ENCODE peak calls at places on chromosomes 13 and 19, in nine cellular contexts. E is HEK293T, G is omental fat pad, Z is EL, D is NCI-H526 treated with DMSO at 0.1 percent for 48 hours, W is ascending aorta, T is NCI-H2107, R is neuronal stem cell, F is cardiac muscle cell. Y is an unnamed sample.
A peak's percentile ranks its signal among the peaks of the same experiment; 100 is the strongest.

GRCh38 chr13:42883771-42884170 is 102.4 kb downstream of the FAM216B start:
- DNase-seq in F (peak; percentile 49), D (peak; percentile 77), R (peak; percentile 6), W (no peak), T (peak; percentile 16), Z (peak; percentile 65), E (peak; percentile 27), G (no peak), Y (no peak)

GRCh38 chr13:80341771-80342271 is 895 bp upstream of the SPRY2 start:
- DNase-seq in R (peak; percentile 74), W (no peak), T (no peak), Z (peak; percentile 48), E (peak; percentile 46), F (peak; percentile 80), D (peak; percentile 83), G (no peak), Y (no peak)

GRCh38 chr19:273393-273792 is 17.8 kb downstream of the PLPP2 start:
- DNase-seq in W (no peak), D (no peak), R (no peak), T (no peak), G (no peak), E (no peak), Z (no peak), F (no peak), Y (no peak)

GRCh38 chr19:16244091-16244490 is 46.4 kb downstream of the AP1M1 start:
- DNase-seq in F (no peak), T (no peak), D (no peak), E (no peak), Z (peak; percentile 30), G (no peak), W (no peak), R (no peak), Y (no peak)

GRCh38 chr13:33874871-33875270 is 56.9 kb downstream of the RFC3 start:
- DNase-seq in G (no peak), F (no peak), D (no peak), R (no peak), Z (no peak), W (no peak), E (no peak), T (no peak), Y (no peak)

GRCh38 chr19:29098863-29099481 is 114.0 kb downstream of the UQCRFS1 start:
- DNase-seq in T (no peak), G (peak; percentile 51), R (no peak), W (peak; percentile 28), D (no peak), Z (peak; percentile 84), E (no peak), F (no peak), Y (no peak)

GRCh38 chr13:97111705-97112104 is 110.4 kb upstream of the MBNL2 start:
- DNase-seq in D (no peak), E (no peak), T (no peak), W (no peak), G (no peak), Z (no peak), F (peak; percentile 31), R (no peak), Y (no peak)

GRCh38 chr19:15374796-15375440 is 4.7 kb downstream of the AKAP8 start:
- DNase-seq in Z (no peak), T (no peak), R (no peak), E (no peak), F (no peak), D (no peak), W (no peak), G (no peak), Y (no peak)

GRCh38 chr13:69856331-69856730 is 251.3 kb upstream of the ATXN8OS start:
- DNase-seq in E (no peak), F (peak; percentile 42), G (no peak), Z (no peak), D (no peak), W (no peak), T (no peak), R (peak; percentile 12), Y (no peak)

GRCh38 chr13:59877933-59878332 is 285.8 kb downstream of the DIAPH3 start:
- DNase-seq in Z (peak; percentile 21), D (no peak), T (no peak), R (no peak), W (no peak), F (no peak), E (no peak), G (no peak), Y (no peak)

GRCh38 chr19:31279436-31279765 is 69.8 kb downstream of the TSHZ3 start:
- DNase-seq in R (no peak), E (no peak), D (no peak), G (no peak), F (no peak), T (no peak), Z (no peak), W (no peak), Y (no peak)

GRCh38 chr19:2227415-2228156 is 8.5 kb downstream of the PLEKHJ1 start:
- DNase-seq in E (no peak), G (no peak), T (no peak), W (no peak), R (no peak), Z (no peak), D (no peak), F (no peak), Y (no peak)

GRCh38 chr13:30615851-30616311 is 1.8 kb upstream of the USPL1 start:
- DNase-seq in D (peak; percentile 65), W (no peak), F (peak; percentile 4), Z (peak; percentile 32), E (no peak), R (no peak), T (no peak), G (no peak), Y (no peak)

GRCh38 chr19:49808762-49809154 is 4.3 kb downstream of the FUZ start:
- DNase-seq in G (peak; percentile 97), D (peak; percentile 75), Z (peak; percentile 83), E (peak; percentile 73), F (peak; percentile 97), R (peak; percentile 94), T (peak; percentile 63), W (peak; percentile 73), Y (peak; percentile 74)

GRCh38 chr13:113639661-113640262 is 18.2 kb downstream of the ATP4B start:
- DNase-seq in Z (no peak), E (no peak), T (no peak), W (no peak), R (no peak), F (no peak), G (no peak), D (no peak), Y (no peak)

GRCh38 chr19:47992070-47992469 is at the start of gene BSPH1:
- DNase-seq in T (no peak), W (no peak), F (no peak), D (no peak), E (no peak), R (no peak), Z (no peak), G (no peak), Y (no peak)

GRCh38 chr13:41942462-41943094 is 18.3 kb downstream of the VWA8 start:
- DNase-seq in E (peak; percentile 17), G (no peak), Z (peak; percentile 52), F (peak; percentile 39), W (no peak), R (peak; percentile 31), T (no peak), D (no peak), Y (no peak)

GRCh38 chr19:50197348-50197747 is 6.1 kb upstream of the MYH14 start:
- DNase-seq in D (no peak), E (no peak), G (no peak), F (no peak), T (no peak), W (no peak), Z (no peak), R (no peak), Y (no peak)

GRCh38 chr19:46107371-46107770 is 17.1 kb downstream of the IGFL3 start:
- DNase-seq in Z (no peak), F (no peak), D (no peak), W (no peak), G (no peak), T (no peak), R (no peak), E (no peak), Y (no peak)

GRCh38 chr13:46210362-46211083 is 1.2 kb upstream of the LRRC63 start:
- DNase-seq in W (no peak), F (no peak), D (no peak), R (no peak), E (no peak), Z (no peak), T (no peak), G (no peak), Y (no peak)

GRCh38 chr13:20826810-20827560 is 53.2 kb upstream of the EEF1AKMT1 start:
- DNase-seq in T (no peak), W (no peak), R (no peak), E (no peak), G (no peak), D (no peak), Z (peak; percentile 57), F (no peak), Y (no peak)

GRCh38 chr19:39408392-39409206 is 2.0 kb downstream of the ZFP36 start:
- DNase-seq in R (no peak), W (no peak), G (no peak), E (no peak), T (no peak), F (no peak), Z (peak; percentile 58), D (no peak), Y (no peak)

GRCh38 chr13:21175656-21176194 is 627 bp downstream of the SKA3 start:
- DNase-seq in W (no peak), G (no peak), Z (peak; percentile 27), D (no peak), R (no peak), E (no peak), T (no peak), F (no peak), Y (no peak)

GRCh38 chr13:33487575-33488243 is 202.2 kb upstream of the STARD13 start:
- DNase-seq in W (no peak), D (peak; percentile 13), T (no peak), Z (peak; percentile 63), F (no peak), E (peak; percentile 13), G (no peak), R (no peak), Y (no peak)

GRCh38 chr13:80903911-80904310 is 563.0 kb upstream of the SPRY2 start:
- DNase-seq in F (no peak), D (no peak), R (no peak), E (no peak), W (no peak), Z (no peak), G (no peak), T (no peak), Y (no peak)

GRCh38 chr19:41882568-41883462 is at the start of gene ARHGEF1:
- DNase-seq in D (no peak), R (no peak), E (no peak), F (peak; percentile 38), Z (peak; percentile 49), T (no peak), W (no peak), G (no peak), Y (peak; percentile 67)

GRCh38 chr19:29714371-29714952 is 599 bp downstream of the C19orf12 start:
- DNase-seq in W (no peak), D (no peak), F (no peak), E (no peak), Z (no peak), T (no peak), R (no peak), G (no peak), Y (peak; percentile 49)

GRCh38 chr19:43747557-43748204 is 7.1 kb downstream of the SMG9 start:
- DNase-seq in G (no peak), Z (no peak), W (no peak), T (no peak), D (no peak), R (no peak), E (no peak), F (no peak), Y (no peak)

GRCh38 chr19:19276386-19276785 is 3.3 kb upstream of the TM6SF2 start:
- DNase-seq in T (no peak), W (no peak), E (no peak), D (no peak), F (no peak), Z (peak; percentile 70), G (no peak), R (no peak), Y (no peak)

GRCh38 chr19:55536951-55537740 is at the start of gene SBK2:
- DNase-seq in F (peak; percentile 87), E (peak; percentile 53), R (peak; percentile 79), T (no peak), W (no peak), G (no peak), Z (no peak), D (no peak), Y (no peak)

GRCh38 chr19:49151339-49152217 is 3.6 kb downstream of the HRC start:
- DNase-seq in W (no peak), D (peak; percentile 99), G (no peak), T (no peak), F (peak; percentile 79), E (peak; percentile 89), Z (peak; percentile 38), R (no peak), Y (no peak)

Y was measured in activated T-helper 1 cell treated with Interleukin-2 at 50 U/mL for 16 hours.